ENCODE peak calls at places on chromosomes 12 and 14, in eight cellular contexts. N is IMR-90, G is A549, E is HCT116, X is HepG2, Q is H1, V is SK-N-SH, P is GM12878. T is an unnamed sample.

GRCh38 chr14:54893151-54893760 is 9.4 kb downstream of the GCH1 start:
- DNase-seq in G (peak; percentile 56), Q (no peak), E (peak; percentile 39), N (peak; percentile 80), V (peak; percentile 51), X (peak; percentile 50), P (no peak), T (peak; percentile 39)

GRCh38 chr12:110641512-110641911 is 27.6 kb downstream of the TCTN1 start:
- DNase-seq in P (no peak), E (no peak), V (no peak), Q (no peak), X (no peak), G (no peak), N (peak; percentile 23), T (no peak)

GRCh38 chr12:6766651-6767300 is 613 bp downstream of the PTMS start:
- DNase-seq in X (peak; percentile 44), Q (peak; percentile 85), N (peak; percentile 64), E (no peak), P (no peak), G (peak; percentile 68), V (peak; percentile 86), T (peak; percentile 72)

GRCh38 chr14:61296707-61297502 is 15.8 kb upstream of the TMEM30B start:
- DNase-seq in P (peak; percentile 23), Q (no peak), X (peak; percentile 20), N (peak; percentile 56), V (peak; percentile 34), E (peak; percentile 27), G (peak; percentile 49), T (peak; percentile 39)

GRCh38 chr14:72716471-72716870 is 177.4 kb downstream of the DPF3 start:
- DNase-seq in Q (no peak), E (no peak), V (no peak), N (peak; percentile 41), G (no peak), X (no peak), P (no peak), T (no peak)

GRCh38 chr12:57107456-57107855 is 3.7 kb downstream of the STAT6 start:
- DNase-seq in X (no peak), N (no peak), V (no peak), E (no peak), Q (no peak), P (no peak), G (no peak), T (peak; percentile 25)

GRCh38 chr12:55738113-55739024 is 4.6 kb upstream of the GDF11 start:
- DNase-seq in N (peak; percentile 82), E (peak; percentile 82), G (peak; percentile 79), P (peak; percentile 77), Q (peak; percentile 88), X (peak; percentile 72), V (peak; percentile 78), T (peak; percentile 57)

GRCh38 chr12:18430425-18431048 is 169.2 kb downstream of the PIK3C2G start:
- DNase-seq in P (no peak), V (peak; percentile 30), N (peak; percentile 71), E (peak; percentile 38), X (peak; percentile 24), G (peak; percentile 50), Q (peak; percentile 63), T (peak; percentile 17)

GRCh38 chr12:28558232-28558631 is 368.0 kb downstream of the CCDC91 start:
- DNase-seq in N (no peak), G (no peak), Q (no peak), E (no peak), X (no peak), V (no peak), P (no peak), T (no peak)

GRCh38 chr14:58620011-58620410 is 17.8 kb upstream of the DACT1 start:
- DNase-seq in V (no peak), X (no peak), P (no peak), G (no peak), N (no peak), Q (no peak), E (no peak), T (no peak)

DNA sequence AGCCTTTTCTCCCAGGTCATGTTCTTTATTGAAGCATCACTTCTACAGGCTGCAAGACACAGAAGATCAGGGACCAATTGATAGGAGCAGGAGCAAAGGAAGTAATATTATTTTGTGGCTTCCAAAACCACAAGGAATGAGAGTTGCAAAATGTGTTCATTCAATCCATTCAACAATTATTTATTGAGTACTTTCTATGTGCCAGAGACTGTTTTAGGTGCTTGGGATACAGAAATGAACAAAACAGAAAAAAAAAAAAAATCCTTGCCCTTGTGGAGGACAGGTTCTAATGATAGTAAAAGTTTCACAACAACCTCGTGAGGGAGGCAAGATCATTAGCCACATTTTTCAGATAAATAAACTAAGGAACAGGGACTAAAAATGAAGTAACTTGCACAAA is 20.1 kb upstream of the DACT1 start:
- DNase-seq in N (peak; percentile 18), P (no peak), G (no peak), V (no peak), Q (no peak), E (no peak), X (no peak), T (no peak)
- TF ChIP-seq RAD21 in N (no peak), P (no peak), G (no peak), V (no peak), Q (no peak), E (no peak), X (no peak), T (no peak)

GRCh38 chr12:132289356-132290202 is 39.8 kb downstream of the GALNT9 start:
- DNase-seq in Q (no peak), X (no peak), E (no peak), N (no peak), V (no peak), G (no peak), P (no peak), T (no peak)

GRCh38 chr12:132288516-132289188 is 40.7 kb downstream of the GALNT9 start:
- DNase-seq in Q (no peak), G (no peak), N (no peak), X (no peak), E (no peak), V (no peak), P (no peak), T (no peak)

GRCh38 chr12:132286912-132287311 is 42.5 kb downstream of the GALNT9 start:
- DNase-seq in N (no peak), G (peak; percentile 70), X (peak; percentile 39), P (no peak), V (no peak), E (peak; percentile 75), Q (no peak), T (no peak)

GRCh38 chr12:132285991-132286681 is 43.3 kb downstream of the GALNT9 start:
- DNase-seq in P (no peak), G (peak; percentile 56), X (peak; percentile 35), V (peak; percentile 62), N (peak; percentile 21), Q (peak; percentile 69), E (no peak), T (no peak)

DNA sequence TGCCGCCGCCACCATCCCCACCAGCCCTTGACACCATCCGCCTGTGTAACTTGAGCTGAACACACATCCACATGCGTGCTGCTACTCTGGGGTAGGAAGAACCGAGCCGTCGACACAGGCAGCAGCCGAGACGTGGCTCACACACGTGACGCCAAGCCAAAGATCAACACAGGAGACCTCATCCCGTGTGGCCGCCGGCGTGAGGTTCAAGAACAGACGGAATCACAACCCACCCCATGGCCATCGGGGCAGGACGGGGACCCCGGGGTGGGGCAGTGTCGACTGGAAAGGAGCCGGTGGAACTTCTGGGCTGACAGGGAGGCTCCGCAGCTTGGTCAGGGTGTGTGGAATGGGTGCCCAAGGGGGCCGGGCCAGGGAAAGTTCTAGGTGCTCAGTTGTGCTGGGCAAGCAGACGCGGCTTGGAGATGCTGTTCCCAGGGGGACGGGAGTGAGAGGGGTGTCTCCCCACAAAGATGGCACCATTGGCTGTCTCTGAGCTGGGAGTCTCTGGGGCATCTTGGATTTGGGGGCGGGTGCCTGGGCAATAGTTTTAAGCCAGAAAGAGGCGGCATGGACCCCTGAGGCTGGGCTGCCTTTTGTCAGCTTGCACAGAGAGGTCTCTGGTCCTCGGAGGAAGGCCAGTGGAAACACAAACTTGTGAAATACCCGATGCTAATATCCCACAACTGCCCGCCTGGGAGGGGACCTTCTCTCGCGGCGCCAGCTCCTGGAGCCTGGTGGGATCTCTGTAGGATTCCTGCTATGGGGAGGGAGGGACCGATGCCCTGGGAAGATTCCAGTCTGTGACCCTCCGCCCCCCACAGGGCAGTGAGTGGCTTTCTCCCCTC is 41.8 kb downstream of the GALNT9 start:
- DNase-seq in Q (no peak), E (no peak), N (no peak), V (no peak), P (no peak), G (no peak), X (no peak), T (no peak)
- TF ChIP-seq RAD21 in Q (no peak), E (no peak), N (no peak), V (no peak), P (no peak), G (no peak), X (no peak), T (no peak)

DNA sequence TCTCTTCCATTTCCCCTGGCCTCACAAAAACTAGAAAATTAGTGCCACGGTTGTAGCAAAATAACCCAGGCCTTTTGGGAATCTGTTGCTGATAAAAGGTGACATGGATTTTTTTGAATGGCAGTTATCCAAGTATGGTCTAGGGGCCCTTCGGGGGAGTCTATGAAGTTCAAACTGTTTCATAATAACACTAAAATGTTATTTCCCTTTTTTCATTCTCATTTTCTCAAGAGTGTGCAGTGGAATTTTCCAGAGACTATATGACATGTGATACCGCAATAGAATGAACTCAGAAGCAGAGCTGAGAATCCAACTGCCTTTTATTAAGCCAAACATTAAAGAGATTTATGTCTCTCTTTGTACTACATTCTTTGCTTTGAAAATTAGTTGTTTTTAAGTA is 26.9 kb downstream of the GSTZ1 start:
- DNase-seq in X (no peak), G (no peak), V (no peak), Q (no peak), N (no peak), P (no peak), E (no peak), T (no peak)
- TF ChIP-seq RAD21 in X (no peak), G (no peak), V (no peak), Q (no peak), N (no peak), P (no peak), E (no peak), T (no peak)

DNA sequence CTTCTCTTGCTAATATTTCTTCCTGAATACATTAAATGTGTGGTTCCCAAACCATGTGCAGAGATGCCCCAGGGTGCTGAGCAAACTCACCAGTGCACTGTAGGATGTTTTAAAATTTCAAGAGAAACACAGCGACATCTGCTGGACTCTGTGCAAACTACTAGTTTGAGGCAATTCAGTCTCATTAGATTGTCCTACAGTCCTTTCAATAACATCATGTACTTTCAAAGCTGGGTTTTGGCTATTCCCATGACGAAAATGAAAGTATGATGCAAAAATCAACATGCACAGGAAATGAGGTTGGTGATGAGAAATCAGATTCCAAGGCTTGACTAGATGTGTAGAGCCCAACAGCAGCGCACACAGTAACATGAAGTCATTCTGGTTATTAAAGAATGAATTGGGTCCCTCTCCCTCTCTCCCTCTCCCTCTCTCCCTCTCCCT is 66.3 kb downstream of the CLIP1 start:
- DNase-seq in E (peak; percentile 34), P (peak; percentile 19), N (peak; percentile 78), X (peak; percentile 54), Q (peak; percentile 66), G (peak; percentile 77), V (peak; percentile 77), T (peak; percentile 51)
- TF ChIP-seq RAD21 in E (peak; percentile 54), P (peak; percentile 61), N (peak; percentile 47), X (peak; percentile 22), Q (peak; percentile 54), G (peak; percentile 63), V (peak; percentile 86), T (peak; percentile 72)

GRCh38 chr14:45258805-45259204 is 5.8 kb upstream of the MIS18BP1 start:
- DNase-seq in Q (no peak), G (no peak), V (no peak), P (no peak), X (no peak), N (no peak), E (no peak), T (no peak)
- TF ChIP-seq RAD21 in Q (no peak), G (no peak), V (no peak), P (no peak), X (no peak), N (no peak), E (no peak), T (no peak)

GRCh38 chr12:52190860-52191729 is 719 bp downstream of the KRT80 start:
- DNase-seq in X (no peak), Q (no peak), E (no peak), N (peak; percentile 35), P (no peak), V (no peak), G (peak; percentile 58), T (no peak)
- TF ChIP-seq RAD21 in X (no peak), Q (no peak), E (no peak), N (no peak), P (no peak), V (no peak), G (no peak), T (no peak)